ENCODE peak calls at places on chromosomes 1 and 21, in ten cellular contexts. One of them, this sample, is unnamed.

GRCh38 chr1:173190101-173190895 is 16.8 kb downstream of the TNFSF4 start:
- DNase-seq in mammary epithelial cell: peak; percentile 93
- DNase-seq in mesenchymal stem cell: peak; percentile 88
- DNase-seq in ovary: peak; percentile 56
- DNase-seq in kidney: peak; percentile 91
- DNase-seq in HL-60: peak; percentile 11
- DNase-seq in thoracic aorta: peak; percentile 55
- DNase-seq in CD8-positive, alpha-beta T cell: no peak
- DNase-seq in CD8-positive, alpha-beta memory T cell: no peak
- DNase-seq in left ventricle myocardium inferior: peak; percentile 78
- DNase-seq in this sample: peak; percentile 85

GRCh38 chr1:65065535-65066378 is 82.2 kb upstream of the AK4 start:
- DNase-seq in CD8-positive, alpha-beta memory T cell: no peak
- DNase-seq in thoracic aorta: no peak
- DNase-seq in ovary: peak; percentile 77
- DNase-seq in kidney: peak; percentile 80
- DNase-seq in CD8-positive, alpha-beta T cell: no peak
- DNase-seq in mammary epithelial cell: no peak
- DNase-seq in left ventricle myocardium inferior: peak; percentile 44
- DNase-seq in HL-60: no peak
- DNase-seq in mesenchymal stem cell: no peak
- DNase-seq in this sample: no peak

GRCh38 chr1:149986486-149987296 is 23.8 kb downstream of the OTUD7B start:
- DNase-seq in mesenchymal stem cell: peak; percentile 90
- DNase-seq in CD8-positive, alpha-beta memory T cell: no peak
- DNase-seq in HL-60: no peak
- DNase-seq in left ventricle myocardium inferior: no peak
- DNase-seq in kidney: no peak
- DNase-seq in ovary: no peak
- DNase-seq in mammary epithelial cell: peak; percentile 61
- DNase-seq in thoracic aorta: no peak
- DNase-seq in CD8-positive, alpha-beta T cell: no peak
- DNase-seq in this sample: peak; percentile 56

GRCh38 chr1:47225430-47226100 is 6.5 kb downstream of the TAL1 start:
- DNase-seq in left ventricle myocardium inferior: no peak
- DNase-seq in kidney: no peak
- DNase-seq in CD8-positive, alpha-beta T cell: no peak
- DNase-seq in mesenchymal stem cell: no peak
- DNase-seq in CD8-positive, alpha-beta memory T cell: no peak
- DNase-seq in HL-60: no peak
- DNase-seq in mammary epithelial cell: no peak
- DNase-seq in ovary: no peak
- DNase-seq in thoracic aorta: no peak
- DNase-seq in this sample: no peak

GRCh38 chr1:217139513-217139912 is 416.3 kb upstream of the ESRRG start:
- DNase-seq in HL-60: no peak
- DNase-seq in CD8-positive, alpha-beta memory T cell: no peak
- DNase-seq in left ventricle myocardium inferior: no peak
- DNase-seq in ovary: no peak
- DNase-seq in mammary epithelial cell: no peak
- DNase-seq in CD8-positive, alpha-beta T cell: no peak
- DNase-seq in kidney: peak; percentile 54
- DNase-seq in thoracic aorta: no peak
- DNase-seq in mesenchymal stem cell: no peak
- DNase-seq in this sample: no peak

GRCh38 chr1:110067957-110068645 is 2.4 kb downstream of the ALX3 start:
- DNase-seq in CD8-positive, alpha-beta memory T cell: no peak
- DNase-seq in CD8-positive, alpha-beta T cell: no peak
- DNase-seq in mesenchymal stem cell: peak; percentile 23
- DNase-seq in thoracic aorta: no peak
- DNase-seq in HL-60: no peak
- DNase-seq in left ventricle myocardium inferior: no peak
- DNase-seq in mammary epithelial cell: no peak
- DNase-seq in ovary: no peak
- DNase-seq in kidney: no peak
- DNase-seq in this sample: no peak

GRCh38 chr1:119080586-119080985 is 59.9 kb downstream of the WARS2 start:
- DNase-seq in ovary: peak; percentile 47
- DNase-seq in HL-60: no peak
- DNase-seq in mesenchymal stem cell: peak; percentile 76
- DNase-seq in CD8-positive, alpha-beta memory T cell: no peak
- DNase-seq in CD8-positive, alpha-beta T cell: no peak
- DNase-seq in left ventricle myocardium inferior: no peak
- DNase-seq in thoracic aorta: no peak
- DNase-seq in mammary epithelial cell: peak; percentile 74
- DNase-seq in kidney: no peak
- DNase-seq in this sample: no peak

GRCh38 chr1:42747125-42747524 is 7.1 kb upstream of the CLDN19 start:
- DNase-seq in ovary: peak; percentile 65
- DNase-seq in CD8-positive, alpha-beta memory T cell: peak; percentile 16
- DNase-seq in mammary epithelial cell: no peak
- DNase-seq in thoracic aorta: no peak
- DNase-seq in mesenchymal stem cell: peak; percentile 19
- DNase-seq in HL-60: no peak
- DNase-seq in left ventricle myocardium inferior: peak; percentile 40
- DNase-seq in kidney: no peak
- DNase-seq in CD8-positive, alpha-beta T cell: peak; percentile 47
- DNase-seq in this sample: peak; percentile 61

GRCh38 chr1:61446531-61446991 is 278.4 kb downstream of the TM2D1 start:
- DNase-seq in ovary: no peak
- DNase-seq in left ventricle myocardium inferior: no peak
- DNase-seq in kidney: no peak
- DNase-seq in CD8-positive, alpha-beta memory T cell: no peak
- DNase-seq in CD8-positive, alpha-beta T cell: no peak
- DNase-seq in thoracic aorta: no peak
- DNase-seq in mammary epithelial cell: no peak
- DNase-seq in HL-60: no peak
- DNase-seq in mesenchymal stem cell: no peak
- DNase-seq in this sample: no peak
- H3K27ac ChIP-seq in ovary: no peak overlapping the region
- H3K27ac ChIP-seq in left ventricle myocardium inferior: peak overlapping the region; percentile 84
- H3K27ac ChIP-seq in kidney: peak overlapping the region; percentile 0
- H3K27ac ChIP-seq in CD8-positive, alpha-beta memory T cell: no peak overlapping the region
- H3K27ac ChIP-seq in CD8-positive, alpha-beta T cell: no peak overlapping the region
- H3K27ac ChIP-seq in thoracic aorta: no peak overlapping the region
- H3K27ac ChIP-seq in mammary epithelial cell: no peak overlapping the region
- H3K27ac ChIP-seq in HL-60: no peak overlapping the region
- H3K27ac ChIP-seq in mesenchymal stem cell: no peak overlapping the region
- H3K27ac ChIP-seq in this sample: no peak overlapping the region

GRCh38 chr21:34790834-34791233 is 122.0 kb downstream of the CLIC6 start:
- DNase-seq in mesenchymal stem cell: no peak
- DNase-seq in kidney: no peak
- DNase-seq in ovary: no peak
- DNase-seq in CD8-positive, alpha-beta T cell: no peak
- DNase-seq in left ventricle myocardium inferior: no peak
- DNase-seq in HL-60: no peak
- DNase-seq in mammary epithelial cell: no peak
- DNase-seq in CD8-positive, alpha-beta memory T cell: no peak
- DNase-seq in thoracic aorta: no peak
- DNase-seq in this sample: no peak
- H3K4me3 ChIP-seq in mesenchymal stem cell: no peak overlapping the region
- H3K4me3 ChIP-seq in kidney: no peak overlapping the region
- H3K4me3 ChIP-seq in ovary: no peak overlapping the region
- H3K4me3 ChIP-seq in CD8-positive, alpha-beta T cell: no peak overlapping the region
- H3K4me3 ChIP-seq in left ventricle myocardium inferior: no peak overlapping the region
- H3K4me3 ChIP-seq in HL-60: no peak overlapping the region
- H3K4me3 ChIP-seq in mammary epithelial cell: no peak overlapping the region
- H3K4me3 ChIP-seq in CD8-positive, alpha-beta memory T cell: no peak overlapping the region
- H3K4me3 ChIP-seq in thoracic aorta: no peak overlapping the region
- H3K4me3 ChIP-seq in this sample: no peak overlapping the region

GRCh38 chr1:197391303-197392226 is 123.5 kb downstream of the CRB1 start:
- DNase-seq in CD8-positive, alpha-beta T cell: no peak
- DNase-seq in ovary: no peak
- DNase-seq in CD8-positive, alpha-beta memory T cell: no peak
- DNase-seq in mammary epithelial cell: no peak
- DNase-seq in mesenchymal stem cell: peak; percentile 50
- DNase-seq in thoracic aorta: no peak
- DNase-seq in HL-60: no peak
- DNase-seq in left ventricle myocardium inferior: no peak
- DNase-seq in kidney: no peak
- DNase-seq in this sample: no peak
- H3K27ac ChIP-seq in CD8-positive, alpha-beta T cell: no peak overlapping the region
- H3K27ac ChIP-seq in ovary: no peak overlapping the region
- H3K27ac ChIP-seq in CD8-positive, alpha-beta memory T cell: no peak overlapping the region
- H3K27ac ChIP-seq in mammary epithelial cell: no peak overlapping the region
- H3K27ac ChIP-seq in mesenchymal stem cell: no peak overlapping the region
- H3K27ac ChIP-seq in thoracic aorta: no peak overlapping the region
- H3K27ac ChIP-seq in HL-60: peak overlapping the region; percentile 44
- H3K27ac ChIP-seq in left ventricle myocardium inferior: no peak overlapping the region
- H3K27ac ChIP-seq in kidney: no peak overlapping the region
- H3K27ac ChIP-seq in this sample: no peak overlapping the region

DNA sequence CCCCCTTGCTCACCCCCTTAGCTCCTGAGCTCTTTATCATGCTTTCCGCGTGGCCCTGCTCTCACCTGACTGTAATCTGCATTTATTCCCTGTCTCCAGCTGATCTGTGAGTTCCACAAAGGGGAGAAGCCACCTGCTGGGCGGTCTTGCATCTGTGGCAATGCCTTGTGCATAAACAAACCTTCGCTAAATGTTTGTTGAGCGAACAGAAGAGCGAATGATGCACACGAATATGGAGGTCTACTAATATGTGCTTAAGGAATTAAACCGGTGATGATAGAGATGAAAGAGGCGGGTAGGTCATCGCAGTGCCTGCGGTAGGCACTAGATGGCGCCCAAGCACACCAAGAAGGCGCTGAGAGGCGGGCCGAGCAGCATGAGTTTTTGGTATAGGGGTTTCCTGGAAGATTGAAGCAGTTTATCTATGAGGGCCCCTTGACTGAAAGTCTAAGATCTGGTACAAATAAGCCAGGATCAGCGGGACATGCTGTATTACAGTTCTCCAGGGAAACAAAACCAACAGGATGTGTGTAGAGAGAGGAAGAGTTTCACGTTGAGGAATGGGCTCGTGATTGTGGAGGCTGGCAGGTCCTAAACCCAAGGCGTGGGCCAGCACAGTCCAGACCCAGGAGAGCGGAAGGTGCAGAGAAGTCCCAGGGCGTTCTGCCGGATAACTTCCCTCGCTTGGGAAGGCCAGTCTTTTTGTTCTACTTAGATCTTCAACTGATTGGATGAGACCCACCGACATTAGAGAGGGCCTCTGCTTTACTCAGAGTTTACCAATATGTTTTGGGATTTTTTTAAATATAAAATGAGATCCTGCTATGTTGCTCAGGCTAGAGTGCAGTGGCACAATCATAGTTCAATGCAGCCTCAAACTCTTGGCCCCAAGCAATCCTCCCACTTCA is 34.7 kb downstream of the TOMM20 start:
- DNase-seq in mammary epithelial cell: no peak
- DNase-seq in thoracic aorta: no peak
- DNase-seq in kidney: peak; percentile 80
- DNase-seq in HL-60: no peak
- DNase-seq in CD8-positive, alpha-beta memory T cell: peak; percentile 72
- DNase-seq in ovary: peak; percentile 86
- DNase-seq in left ventricle myocardium inferior: peak; percentile 77
- DNase-seq in CD8-positive, alpha-beta T cell: peak; percentile 86
- DNase-seq in mesenchymal stem cell: peak; percentile 63
- DNase-seq in this sample: peak; percentile 77
- H3K4me3 ChIP-seq in mammary epithelial cell: no peak overlapping the region
- H3K4me3 ChIP-seq in thoracic aorta: peak overlapping the region; percentile 54
- H3K4me3 ChIP-seq in kidney: peak overlapping the region; percentile 32
- H3K4me3 ChIP-seq in HL-60: no peak overlapping the region
- H3K4me3 ChIP-seq in CD8-positive, alpha-beta memory T cell: no peak overlapping the region
- H3K4me3 ChIP-seq in ovary: no peak overlapping the region
- H3K4me3 ChIP-seq in left ventricle myocardium inferior: peak overlapping the region; percentile 59
- H3K4me3 ChIP-seq in CD8-positive, alpha-beta T cell: no peak overlapping the region
- H3K4me3 ChIP-seq in mesenchymal stem cell: peak overlapping the region; percentile 62
- H3K4me3 ChIP-seq in this sample: no peak overlapping the region

DNA sequence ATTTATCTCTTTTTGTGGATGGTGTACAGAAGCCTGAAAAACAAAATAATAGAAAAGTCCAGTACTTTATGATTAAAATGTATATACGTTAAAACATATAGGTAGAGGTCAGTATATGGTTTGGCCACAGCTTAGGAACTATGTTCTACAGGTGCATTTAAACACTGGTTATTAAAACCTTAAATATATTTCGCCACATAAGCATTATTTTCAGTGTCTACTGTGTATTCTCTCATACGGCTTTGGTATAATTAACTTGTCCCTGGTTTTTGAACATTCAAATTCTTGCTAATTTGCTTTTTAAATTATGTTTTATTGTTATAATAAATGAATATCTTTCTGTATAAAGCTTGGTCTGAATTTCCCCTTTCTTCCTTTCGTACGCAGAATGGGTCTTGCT is 87.9 kb downstream of the GTF2B start:
- DNase-seq in mesenchymal stem cell: no peak
- DNase-seq in thoracic aorta: no peak
- DNase-seq in CD8-positive, alpha-beta T cell: no peak
- DNase-seq in mammary epithelial cell: no peak
- DNase-seq in HL-60: no peak
- DNase-seq in kidney: no peak
- DNase-seq in CD8-positive, alpha-beta memory T cell: no peak
- DNase-seq in ovary: no peak
- DNase-seq in left ventricle myocardium inferior: no peak
- DNase-seq in this sample: no peak
- H3K27ac ChIP-seq in mesenchymal stem cell: no peak overlapping the region
- H3K27ac ChIP-seq in thoracic aorta: no peak overlapping the region
- H3K27ac ChIP-seq in CD8-positive, alpha-beta T cell: no peak overlapping the region
- H3K27ac ChIP-seq in mammary epithelial cell: no peak overlapping the region
- H3K27ac ChIP-seq in HL-60: no peak overlapping the region
- H3K27ac ChIP-seq in kidney: no peak overlapping the region
- H3K27ac ChIP-seq in CD8-positive, alpha-beta memory T cell: no peak overlapping the region
- H3K27ac ChIP-seq in ovary: no peak overlapping the region
- H3K27ac ChIP-seq in left ventricle myocardium inferior: no peak overlapping the region
- H3K27ac ChIP-seq in this sample: no peak overlapping the region

GRCh38 chr1:204685236-204686006 is at the start of gene LRRN2:
- DNase-seq in HL-60: no peak
- DNase-seq in thoracic aorta: no peak
- DNase-seq in CD8-positive, alpha-beta T cell: no peak
- DNase-seq in mammary epithelial cell: no peak
- DNase-seq in CD8-positive, alpha-beta memory T cell: no peak
- DNase-seq in left ventricle myocardium inferior: peak; percentile 19
- DNase-seq in mesenchymal stem cell: no peak
- DNase-seq in ovary: peak; percentile 53
- DNase-seq in kidney: no peak
- DNase-seq in this sample: no peak

GRCh38 chr1:204683284-204684205 is 2.0 kb downstream of the LRRN2 start:
- DNase-seq in ovary: no peak
- DNase-seq in thoracic aorta: no peak
- DNase-seq in HL-60: no peak
- DNase-seq in CD8-positive, alpha-beta T cell: no peak
- DNase-seq in left ventricle myocardium inferior: no peak
- DNase-seq in mammary epithelial cell: no peak
- DNase-seq in mesenchymal stem cell: no peak
- DNase-seq in kidney: no peak
- DNase-seq in CD8-positive, alpha-beta memory T cell: no peak
- DNase-seq in this sample: no peak

GRCh38 chr1:204680461-204680860 is 5.1 kb downstream of the LRRN2 start:
- DNase-seq in ovary: no peak
- DNase-seq in CD8-positive, alpha-beta memory T cell: no peak
- DNase-seq in left ventricle myocardium inferior: peak; percentile 34
- DNase-seq in kidney: no peak
- DNase-seq in CD8-positive, alpha-beta T cell: no peak
- DNase-seq in thoracic aorta: no peak
- DNase-seq in mammary epithelial cell: no peak
- DNase-seq in HL-60: no peak
- DNase-seq in mesenchymal stem cell: no peak
- DNase-seq in this sample: no peak

GRCh38 chr1:204684551-204685235 is 845 bp downstream of the LRRN2 start:
- DNase-seq in thoracic aorta: no peak
- DNase-seq in ovary: peak; percentile 51
- DNase-seq in kidney: peak; percentile 77
- DNase-seq in mesenchymal stem cell: peak; percentile 18
- DNase-seq in left ventricle myocardium inferior: peak; percentile 19
- DNase-seq in HL-60: no peak
- DNase-seq in CD8-positive, alpha-beta memory T cell: no peak
- DNase-seq in CD8-positive, alpha-beta T cell: no peak
- DNase-seq in mammary epithelial cell: no peak
- DNase-seq in this sample: no peak

GRCh38 chr1:204684206-204684536 is 1.4 kb downstream of the LRRN2 start:
- DNase-seq in thoracic aorta: no peak
- DNase-seq in ovary: no peak
- DNase-seq in CD8-positive, alpha-beta memory T cell: no peak
- DNase-seq in CD8-positive, alpha-beta T cell: no peak
- DNase-seq in HL-60: no peak
- DNase-seq in mammary epithelial cell: no peak
- DNase-seq in kidney: no peak
- DNase-seq in left ventricle myocardium inferior: no peak
- DNase-seq in mesenchymal stem cell: no peak
- DNase-seq in this sample: no peak
- H3K4me3 ChIP-seq in thoracic aorta: peak overlapping the region; percentile 61
- H3K4me3 ChIP-seq in ovary: peak overlapping the region; percentile 47
- H3K4me3 ChIP-seq in CD8-positive, alpha-beta memory T cell: no peak overlapping the region
- H3K4me3 ChIP-seq in CD8-positive, alpha-beta T cell: no peak overlapping the region
- H3K4me3 ChIP-seq in HL-60: no peak overlapping the region
- H3K4me3 ChIP-seq in mammary epithelial cell: no peak overlapping the region
- H3K4me3 ChIP-seq in kidney: peak overlapping the region; percentile 52
- H3K4me3 ChIP-seq in left ventricle myocardium inferior: peak overlapping the region; percentile 70
- H3K4me3 ChIP-seq in mesenchymal stem cell: no peak overlapping the region
- H3K4me3 ChIP-seq in this sample: no peak overlapping the region